ENCODE peak calls at places on chromosomes 13 and 19, in four cellular contexts. O, J, U and K are unnamed samples.

GRCh38 chr13:65468628-65469027 is 1761.5 kb downstream of the PCDH9 start:
- DNase-seq in U (no peak), O (no peak), J (no peak), K (no peak)

GRCh38 chr13:114115191-114115671 is 17.2 kb downstream of the RASA3 start:
- DNase-seq in O (no peak), U (peak; percentile 77), J (no peak), K (peak; percentile 75)

GRCh38 chr13:75139291-75139690 is 342.7 kb downstream of the TBC1D4 start:
- DNase-seq in O (no peak), J (no peak), U (no peak), K (no peak)

GRCh38 chr19:35942235-35942634 is 6.1 kb downstream of the LRFN3 start:
- DNase-seq in O (no peak), U (no peak), J (no peak), K (no peak)

GRCh38 chr13:42337808-42338600 is 66.1 kb downstream of the AKAP11 start:
- DNase-seq in U (no peak), J (no peak), O (no peak), K (no peak)

GRCh38 chr13:48160879-48161278 is 66.0 kb upstream of the MED4 start:
- DNase-seq in J (no peak), U (peak; percentile 66), O (no peak), K (peak; percentile 46)

GRCh38 chr13:42893346-42893745 is 98.7 kb downstream of the EPSTI1 start:
- DNase-seq in O (no peak), U (no peak), J (no peak), K (no peak)

GRCh38 chr13:50122465-50122864 is 107.2 kb downstream of the KCNRG start:
- DNase-seq in U (no peak), O (peak; percentile 32), J (peak; percentile 13), K (no peak)

GRCh38 chr13:23323946-23324709 is 109.4 kb downstream of the SACS start:
- DNase-seq in O (no peak), U (no peak), J (peak; percentile 20), K (no peak)

GRCh38 chr19:58035863-58036262 is 2.0 kb downstream of the ZSCAN1 start:
- DNase-seq in O (no peak), U (no peak), J (no peak), K (no peak)

GRCh38 chr19:17441241-17442135 is 7.0 kb downstream of the TMEM221 start:
- DNase-seq in J (peak; percentile 56), U (no peak), O (peak; percentile 59), K (no peak)

GRCh38 chr19:35093941-35094647 is 21.5 kb upstream of the FXYD3 start:
- DNase-seq in U (no peak), O (no peak), J (no peak), K (no peak)

GRCh38 chr19:29446331-29446730 is 79.5 kb upstream of the VSTM2B start:
- DNase-seq in J (no peak), U (no peak), O (no peak), K (no peak)

GRCh38 chr13:88000239-88000638 is 329.1 kb downstream of the SLITRK5 start:
- DNase-seq in U (no peak), O (peak; percentile 3), J (no peak), K (no peak)

GRCh38 chr13:112592181-112592580 is 4.2 kb upstream of the TUBGCP3 start:
- DNase-seq in J (no peak), O (no peak), U (no peak), K (no peak)

GRCh38 chr13:112587767-112588489 is at the start of gene TUBGCP3:
- DNase-seq in O (peak; percentile 81), J (peak; percentile 89), U (peak; percentile 92), K (peak; percentile 95)

GRCh38 chr13:112587359-112587766 is 590 bp downstream of the TUBGCP3 start:
- DNase-seq in O (peak; percentile 53), J (peak; percentile 85), U (peak; percentile 95), K (peak; percentile 92)

GRCh38 chr13:112586334-112586733 is 1.6 kb downstream of the TUBGCP3 start:
- DNase-seq in J (no peak), U (no peak), O (no peak), K (no peak)

GRCh38 chr13:112588490-112589297 is 741 bp upstream of the TUBGCP3 start:
- DNase-seq in O (no peak), J (no peak), U (peak; percentile 41), K (no peak)
- H3K27ac ChIP-seq in O (peak overlapping the region; percentile 77), J (no peak overlapping the region), U (peak overlapping the region; percentile 98), K (peak overlapping the region; percentile 76)

GRCh38 chr19:37770985-37771384 is 8.4 kb downstream of the ZNF573 start:
- DNase-seq in U (no peak), J (no peak), O (no peak), K (no peak)
- H3K4me1 ChIP-seq in U (no peaks in the 10 kb centered on the region), J (no peaks in the 10 kb centered on the region), O (no peaks in the 10 kb centered on the region), K (no peaks in the 10 kb centered on the region)

DNA sequence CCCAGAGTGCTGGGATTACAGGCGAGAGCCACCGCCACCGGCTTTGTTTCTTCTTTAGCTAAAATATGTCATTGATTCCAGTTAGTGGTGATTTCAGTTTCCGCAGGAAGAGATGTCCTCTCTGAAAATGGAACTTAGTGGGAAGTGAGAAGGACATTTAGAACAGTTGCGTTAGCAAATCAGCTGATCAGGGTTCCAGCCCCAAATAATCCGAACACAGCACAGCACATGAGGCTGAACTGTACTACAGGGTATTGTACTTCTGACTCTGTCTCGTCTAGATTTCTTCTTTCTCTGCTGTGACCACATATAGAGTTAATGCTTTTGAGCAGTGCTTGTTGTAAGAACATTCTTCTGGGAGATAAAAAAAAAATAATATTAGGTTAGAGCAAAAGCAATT is 314.4 kb downstream of the MYO16 start:
- DNase-seq in J (no peak), U (no peak), O (no peak), K (no peak)
- H3K4me3 ChIP-seq in J (no peak overlapping the region), U (no peak overlapping the region), O (no peak overlapping the region), K (no peak overlapping the region)

GRCh38 chr13:94959616-94960015 is 247.3 kb upstream of the SOX21 start:
- DNase-seq in O (no peak), U (no peak), J (no peak), K (no peak)
- H3K27ac ChIP-seq in O (no peak overlapping the region), U (no peak overlapping the region), J (no peak overlapping the region), K (no peak overlapping the region)

DNA sequence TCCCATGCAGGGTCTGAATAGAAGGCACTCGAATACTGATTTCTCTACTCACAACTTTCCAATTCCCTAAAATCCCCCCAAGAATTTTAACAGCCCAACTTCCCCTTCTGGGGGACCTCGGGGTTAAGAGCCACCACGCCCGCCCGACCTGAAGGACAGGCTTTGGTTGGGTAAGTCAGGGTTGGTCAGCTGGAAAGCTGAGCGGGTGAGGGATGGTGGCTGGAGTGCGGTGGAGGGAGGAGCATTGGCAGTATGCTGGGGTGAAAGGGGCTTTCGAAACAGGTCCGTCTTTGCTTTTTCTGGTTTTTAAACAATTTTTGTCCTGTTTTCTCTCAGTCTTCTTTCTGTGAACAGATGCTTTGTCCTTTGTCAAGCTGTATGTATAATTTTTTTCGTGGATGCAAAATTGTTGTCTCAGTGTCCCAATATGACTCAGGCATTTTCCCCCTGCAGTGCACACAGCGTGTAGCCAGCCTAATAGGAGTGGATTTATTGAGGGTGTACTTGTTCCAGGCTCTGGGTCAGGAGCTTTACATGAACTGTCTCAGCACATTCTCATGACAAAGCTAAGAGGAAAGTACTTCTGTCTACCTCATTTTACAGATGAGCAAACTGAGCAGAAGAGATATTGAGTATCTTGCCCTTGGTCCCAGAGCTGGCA is 50.9 kb downstream of the STK24 start:
- DNase-seq in O (no peak), U (no peak), J (no peak), K (no peak)
- H3K4me1 ChIP-seq in O (peaks cover 28% of the 10 kb centered on the region), U (peaks cover 63% of the 10 kb centered on the region), J (peaks cover 33% of the 10 kb centered on the region), K (peaks cover 28% of the 10 kb centered on the region)

GRCh38 chr19:3464797-3465235 is 15.5 kb downstream of the SMIM24 start:
- DNase-seq in J (peak; percentile 47), U (no peak), O (no peak), K (peak; percentile 60)

GRCh38 chr19:3463039-3463958 is 17.0 kb downstream of the SMIM24 start:
- DNase-seq in J (peak; percentile 58), O (no peak), U (no peak), K (no peak)

GRCh38 chr19:3466630-3467029 is 13.7 kb downstream of the SMIM24 start:
- DNase-seq in J (no peak), U (no peak), O (no peak), K (peak; percentile 60)

GRCh38 chr19:3465552-3465951 is 14.8 kb downstream of the SMIM24 start:
- DNase-seq in U (no peak), O (no peak), J (no peak), K (peak; percentile 18)

DNA sequence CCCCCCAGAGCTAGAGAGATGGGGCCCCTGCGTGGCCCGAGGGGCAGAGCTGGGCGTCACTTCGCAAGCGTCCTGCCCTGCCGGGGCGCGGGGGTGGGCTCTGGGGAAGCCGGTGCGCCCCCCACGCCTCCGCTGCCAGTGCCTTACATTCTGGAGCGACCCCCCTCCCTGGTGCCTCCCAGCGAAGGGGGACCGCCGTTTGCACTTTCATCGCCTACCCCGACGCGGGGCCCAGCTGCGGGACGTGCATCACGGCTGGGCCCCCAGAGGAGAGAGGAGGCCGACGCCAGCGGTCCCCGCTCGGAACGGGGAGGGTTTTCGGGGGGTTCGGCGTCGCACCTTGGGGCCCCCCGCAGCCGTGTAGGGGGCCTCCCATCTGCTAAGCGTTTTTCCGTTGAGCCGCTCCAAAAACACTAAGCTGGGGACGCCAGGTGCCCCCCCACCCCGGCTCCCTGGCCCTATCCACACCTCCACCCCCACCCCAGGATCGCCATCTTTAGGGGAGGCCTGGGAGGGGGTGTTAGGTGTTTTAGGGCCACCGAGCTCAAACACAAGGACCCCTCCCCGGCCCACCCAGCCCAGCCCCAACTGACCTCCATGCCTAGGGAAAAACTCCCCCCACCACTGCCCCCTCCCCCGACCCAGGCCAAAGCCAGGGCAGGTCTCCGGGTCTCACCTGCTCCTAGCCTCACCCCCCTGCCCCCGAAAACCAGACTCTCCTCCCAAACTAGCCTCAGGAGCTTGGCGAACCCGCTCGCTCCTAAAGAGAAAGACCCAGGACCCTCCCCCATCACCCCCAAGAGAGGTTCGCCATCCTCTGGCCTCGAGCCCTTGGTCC is 16.1 kb downstream of the SMIM24 start:
- DNase-seq in O (no peak), U (no peak), J (no peak), K (no peak)
- H3K4me3 ChIP-seq in O (no peak overlapping the region), U (no peak overlapping the region), J (peak overlapping the region; percentile 39), K (no peak overlapping the region)

GRCh38 chr13:45335397-45336024 is 5.5 kb downstream of the TPT1 start:
- DNase-seq in O (no peak), J (no peak), U (no peak), K (no peak)

GRCh38 chr13:45337803-45338202 is 3.2 kb downstream of the TPT1 start:
- DNase-seq in J (no peak), O (no peak), U (no peak), K (no peak)

GRCh38 chr13:45337395-45337794 is 3.6 kb downstream of the TPT1 start:
- DNase-seq in U (no peak), O (no peak), J (no peak), K (no peak)

GRCh38 chr13:45333973-45334922 is 6.7 kb downstream of the TPT1 start:
- DNase-seq in U (no peak), O (peak; percentile 6), J (no peak), K (no peak)

GRCh38 chr13:45336025-45336800 is 4.8 kb downstream of the TPT1 start:
- DNase-seq in O (no peak), J (no peak), U (no peak), K (no peak)
- H3K27ac ChIP-seq in O (no peak overlapping the region), J (peak overlapping the region; percentile 13), U (peak overlapping the region; percentile 98), K (no peak overlapping the region)